ENCODE peak calls at places on chromosomes 12 and 14, in seven cellular contexts. T is SK-N-SH, N is HepG2, L is ovary, Y is A549, U is tibial nerve, P is upper lobe of left lung. V is an unnamed sample.

GRCh38 chr14:100885196-100886030 is 18.1 kb downstream of the RTL1 start:
- DNase-seq in T (peak; percentile 68), N (no peak), L (no peak), Y (no peak), U (no peak), P (no peak), V (peak; percentile 19)

GRCh38 chr12:58452546-58452945 is 467.8 kb downstream of the LRIG3 start:
- DNase-seq in T (no peak), N (no peak), L (no peak), Y (no peak), U (no peak), P (no peak), V (no peak)

GRCh38 chr14:75427482-75428229 is at the start of gene JDP2:
- DNase-seq in T (peak; percentile 93), N (peak; percentile 60), L (peak; percentile 92), Y (peak; percentile 64), U (peak; percentile 90), P (peak; percentile 94), V (peak; percentile 98)

GRCh38 chr14:75247286-75247922 is 31.2 kb upstream of the FOS start:
- DNase-seq in T (no peak), N (peak; percentile 77), L (no peak), Y (no peak), U (no peak), P (no peak), V (no peak)

GRCh38 chr12:59040651-59041050 is 120.3 kb upstream of the LRIG3 start:
- DNase-seq in T (no peak), N (no peak), L (no peak), Y (no peak), U (no peak), P (no peak), V (peak; percentile 61)

GRCh38 chr14:99647407-99647806 is 2.5 kb downstream of the HHIPL1 start:
- DNase-seq in T (no peak), N (no peak), L (no peak), Y (no peak), U (no peak), P (no peak), V (no peak)

GRCh38 chr12:67275380-67275913 is 6.3 kb downstream of the CAND1 start:
- DNase-seq in T (no peak), N (peak; percentile 46), L (no peak), Y (no peak), U (no peak), P (no peak), V (no peak)

GRCh38 chr12:97616936-97617335 is 154.3 kb downstream of the RMST start:
- DNase-seq in T (no peak), N (no peak), L (no peak), Y (no peak), U (no peak), P (no peak), V (no peak)

GRCh38 chr12:47328831-47329545 is 249.2 kb upstream of the AMIGO2 start:
- DNase-seq in T (no peak), N (no peak), L (no peak), Y (no peak), U (no peak), P (no peak), V (no peak)

GRCh38 chr14:99514552-99515300 is 33.5 kb downstream of the CCNK start:
- DNase-seq in T (peak; percentile 14), N (no peak), L (no peak), Y (no peak), U (peak; percentile 9), P (peak; percentile 17), V (no peak)

GRCh38 chr14:74573421-74574091 is 38.5 kb downstream of the LTBP2 start:
- DNase-seq in T (no peak), N (no peak), L (no peak), Y (no peak), U (no peak), P (peak; percentile 55), V (no peak)

GRCh38 chr12:18559242-18559641 is 178.6 kb downstream of the PLCZ1 start:
- DNase-seq in T (no peak), N (no peak), L (no peak), Y (no peak), U (no peak), P (no peak), V (no peak)

GRCh38 chr12:117141097-117141898 is 42.1 kb upstream of the TESC start:
- DNase-seq in T (no peak), N (no peak), L (no peak), Y (no peak), U (no peak), P (peak; percentile 69), V (no peak)

GRCh38 chr14:53596845-53597525 is 359.6 kb downstream of the BMP4 start:
- DNase-seq in T (no peak), N (no peak), L (no peak), Y (no peak), U (no peak), P (no peak), V (no peak)

GRCh38 chr14:96167224-96168148 is 37.2 kb upstream of the BDKRB2 start:
- DNase-seq in T (no peak), N (no peak), L (no peak), Y (peak; percentile 85), U (no peak), P (no peak), V (peak; percentile 51)

GRCh38 chr14:22520235-22520634 is 68.8 kb downstream of the DAD1 start:
- DNase-seq in T (no peak), N (no peak), L (no peak), Y (no peak), U (no peak), P (no peak), V (no peak)

GRCh38 chr12:56518570-56518969 is 3.0 kb upstream of the RBMS2 start:
- DNase-seq in T (no peak), N (peak; percentile 38), L (no peak), Y (no peak), U (no peak), P (no peak), V (no peak)

GRCh38 chr12:148676-149416 is 65.1 kb downstream of the SLC6A12 start:
- DNase-seq in T (no peak), N (no peak), L (no peak), Y (no peak), U (no peak), P (no peak), V (no peak)

GRCh38 chr12:100991059-100991562 is 196.5 kb downstream of the ANO4 start:
- DNase-seq in T (no peak), N (no peak), L (no peak), Y (no peak), U (no peak), P (no peak), V (no peak)
- H3K4me1 ChIP-seq in T (no peaks in the 10 kb centered on the region), N (no peaks in the 10 kb centered on the region), L (peaks cover 8% of the 10 kb centered on the region), Y (no peaks in the 10 kb centered on the region), U (no peaks in the 10 kb centered on the region), P (no peaks in the 10 kb centered on the region), V (peaks cover 7% of the 10 kb centered on the region)

DNA sequence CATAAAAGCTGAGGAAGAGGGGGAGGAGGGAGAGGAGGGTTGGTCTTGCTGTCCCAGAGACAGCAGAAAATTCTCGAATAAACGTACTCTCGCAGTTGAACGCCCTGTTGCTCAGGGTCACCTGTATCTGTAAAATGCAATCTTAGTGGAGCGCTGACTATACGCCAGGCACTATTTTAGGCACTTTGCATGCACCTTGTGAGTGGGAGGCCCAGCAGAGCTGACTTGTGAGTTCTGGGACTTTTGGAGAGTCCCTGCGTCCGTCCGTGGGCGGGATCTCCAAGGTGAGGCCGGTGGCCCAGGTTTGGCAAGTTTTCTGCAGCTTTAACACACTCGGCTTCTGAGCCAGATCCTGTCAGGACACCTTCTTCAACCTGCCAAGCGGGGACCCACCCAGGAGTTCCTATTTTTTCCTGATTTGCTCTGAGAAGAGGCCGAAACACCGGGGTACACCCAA is 32.5 kb upstream of the PLEKHG6 start:
- DNase-seq in T (no peak), N (no peak), L (no peak), Y (no peak), U (no peak), P (peak; percentile 87), V (no peak)
- TF ChIP-seq EP300 in T (no peak), N (no peak), L (no peak), Y (no peak), U (no peak), P (no peak), V (no peak)

GRCh38 chr14:65287264-65288131 is 125.0 kb upstream of the FUT8 start:
- DNase-seq in T (no peak), N (no peak), L (no peak), Y (no peak), U (no peak), P (no peak), V (no peak)
- H3K4me1 ChIP-seq in T (no peaks in the 10 kb centered on the region), N (peaks cover 3% of the 10 kb centered on the region), L (peaks cover 3% of the 10 kb centered on the region), Y (no peaks in the 10 kb centered on the region), U (peaks cover 19% of the 10 kb centered on the region), P (peaks cover 1% of the 10 kb centered on the region), V (peaks cover 10% of the 10 kb centered on the region)

DNA sequence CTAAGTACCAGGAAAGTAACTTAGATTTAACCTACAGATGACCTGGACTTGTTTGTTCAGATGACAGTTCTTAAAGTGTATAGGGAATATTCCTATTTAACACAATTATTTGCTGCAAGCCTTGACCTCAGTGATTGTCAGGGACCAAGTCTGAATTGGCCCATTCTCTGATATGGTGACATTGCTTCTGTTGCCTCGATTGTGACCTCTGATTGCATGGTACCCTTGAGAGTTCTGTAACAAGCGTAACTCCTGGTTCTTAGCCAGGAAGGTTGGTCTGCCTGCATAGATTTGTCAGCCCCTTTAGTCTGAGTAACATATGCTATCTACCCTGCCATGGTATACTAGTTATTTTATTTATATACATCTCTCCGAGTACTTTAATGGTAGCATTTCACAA is 93.8 kb upstream of the ALX1 start:
- DNase-seq in T (no peak), N (no peak), L (no peak), Y (no peak), U (no peak), P (no peak), V (no peak)
- TF ChIP-seq EP300 in T (no peak), N (no peak), L (no peak), Y (no peak), U (no peak), P (no peak), V (no peak)

DNA sequence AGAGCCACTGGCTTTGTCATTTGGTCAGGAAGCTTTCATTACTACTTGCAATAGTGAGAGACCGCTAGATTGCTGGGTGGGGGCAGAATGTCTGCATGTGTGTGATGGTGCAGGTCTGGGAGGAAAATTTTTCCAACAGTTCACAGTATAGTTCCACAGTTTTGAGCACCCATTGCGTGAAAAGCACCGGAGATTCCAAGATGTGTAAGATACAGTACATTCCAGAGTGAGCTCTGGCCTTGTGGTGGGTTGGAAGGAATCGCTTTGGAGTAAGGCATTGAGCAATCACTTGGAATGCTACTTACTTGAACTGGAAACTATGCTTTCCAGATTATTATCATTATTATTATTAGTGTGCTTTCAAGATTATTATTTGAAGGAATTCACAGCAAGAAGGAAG is 47.6 kb upstream of the FRMD6 start:
- DNase-seq in T (no peak), N (no peak), L (no peak), Y (no peak), U (no peak), P (no peak), V (no peak)
- H3K4me1 ChIP-seq in T (peaks cover 9% of the 10 kb centered on the region), N (no peaks in the 10 kb centered on the region), L (peaks cover 4% of the 10 kb centered on the region), Y (no peaks in the 10 kb centered on the region), U (no peaks in the 10 kb centered on the region), P (no peaks in the 10 kb centered on the region), V (no peaks in the 10 kb centered on the region)

V was measured in sigmoid colon.